ENCODE peak calls at places on chromosomes 2 and 18, in six cellular contexts. T is lower lobe of right lung, V is transverse colon, R is endothelial cell of umbilical vein, F is BJ, A is IMR-90. Z is an unnamed sample.

GRCh38 chr2:207926133-207927076 is 98.9 kb downstream of the PLEKHM3 start:
- DNase-seq in T (no peak), V (peak; percentile 33), R (peak; percentile 59), F (peak; percentile 60), A (peak; percentile 85), Z (peak; percentile 90)

GRCh38 chr2:196159223-196159892 is 12.0 kb downstream of the STK17B start:
- DNase-seq in T (no peak), V (no peak), R (no peak), F (no peak), A (no peak), Z (no peak)

GRCh38 chr2:27946530-27946929 is 56.0 kb downstream of the BABAM2 start:
- DNase-seq in T (no peak), V (no peak), R (peak; percentile 63), F (no peak), A (no peak), Z (no peak)

GRCh38 chr2:105804266-105804665 is 59.6 kb downstream of the NCK2 start:
- DNase-seq in T (no peak), V (no peak), R (no peak), F (no peak), A (no peak), Z (no peak)

GRCh38 chr2:180657054-180657453 is 323.4 kb upstream of the UBE2E3 start:
- DNase-seq in T (no peak), V (no peak), R (no peak), F (no peak), A (peak; percentile 78), Z (no peak)

GRCh38 chr18:75107196-75107930 is 101.6 kb downstream of the PTGR3 start:
- DNase-seq in T (no peak), V (no peak), R (no peak), F (no peak), A (no peak), Z (no peak)

GRCh38 chr18:34626404-34627137 is 83.5 kb upstream of the DTNA start:
- DNase-seq in T (no peak), V (no peak), R (peak; percentile 70), F (no peak), A (peak; percentile 54), Z (no peak)

GRCh38 chr2:24453379-24454073 is 37.5 kb upstream of the NCOA1 start:
- DNase-seq in T (no peak), V (no peak), R (no peak), F (no peak), A (no peak), Z (no peak)

GRCh38 chr18:49563701-49564100 is 1.8 kb downstream of the LIPG start:
- DNase-seq in T (no peak), V (no peak), R (no peak), F (no peak), A (no peak), Z (no peak)
- H3K27me3 ChIP-seq in T (peaks cover 42% of the 10 kb centered on the region), V (peaks cover 27% of the 10 kb centered on the region), R (no peaks in the 10 kb centered on the region), F (peaks cover 25% of the 10 kb centered on the region), A (peaks cover 75% of the 10 kb centered on the region), Z (peaks cover 32% of the 10 kb centered on the region)

DNA sequence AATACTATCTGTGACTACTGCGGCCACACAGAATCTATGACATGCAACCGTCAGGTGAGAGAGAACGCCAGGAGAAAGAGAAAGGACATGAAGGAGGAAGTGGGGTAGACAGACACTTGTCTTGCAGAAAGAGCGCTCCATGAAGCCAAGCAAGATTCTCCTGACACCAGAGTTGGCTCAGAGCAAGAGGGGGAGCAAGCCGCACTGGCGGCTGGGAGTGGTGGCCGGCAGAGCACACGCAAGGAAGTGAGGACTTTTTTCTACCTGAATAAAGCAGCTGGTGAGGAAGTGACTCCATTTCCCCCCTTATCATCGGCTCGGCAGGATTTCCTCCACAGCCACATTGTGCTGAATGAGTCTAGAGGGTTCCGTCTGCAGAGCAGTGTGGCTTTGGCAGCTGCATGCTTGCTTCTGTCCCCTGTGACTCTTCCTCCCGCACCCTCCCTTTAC is 181.5 kb downstream of the BCL2 start:
- DNase-seq in T (no peak), V (no peak), R (peak; percentile 85), F (no peak), A (no peak), Z (peak; percentile 23)
- H3K4me3 ChIP-seq in T (peak overlapping the region; percentile 24), V (peak overlapping the region; percentile 19), R (peak overlapping the region; percentile 16), F (no peak overlapping the region), A (no peak overlapping the region), Z (no peak overlapping the region)

DNA sequence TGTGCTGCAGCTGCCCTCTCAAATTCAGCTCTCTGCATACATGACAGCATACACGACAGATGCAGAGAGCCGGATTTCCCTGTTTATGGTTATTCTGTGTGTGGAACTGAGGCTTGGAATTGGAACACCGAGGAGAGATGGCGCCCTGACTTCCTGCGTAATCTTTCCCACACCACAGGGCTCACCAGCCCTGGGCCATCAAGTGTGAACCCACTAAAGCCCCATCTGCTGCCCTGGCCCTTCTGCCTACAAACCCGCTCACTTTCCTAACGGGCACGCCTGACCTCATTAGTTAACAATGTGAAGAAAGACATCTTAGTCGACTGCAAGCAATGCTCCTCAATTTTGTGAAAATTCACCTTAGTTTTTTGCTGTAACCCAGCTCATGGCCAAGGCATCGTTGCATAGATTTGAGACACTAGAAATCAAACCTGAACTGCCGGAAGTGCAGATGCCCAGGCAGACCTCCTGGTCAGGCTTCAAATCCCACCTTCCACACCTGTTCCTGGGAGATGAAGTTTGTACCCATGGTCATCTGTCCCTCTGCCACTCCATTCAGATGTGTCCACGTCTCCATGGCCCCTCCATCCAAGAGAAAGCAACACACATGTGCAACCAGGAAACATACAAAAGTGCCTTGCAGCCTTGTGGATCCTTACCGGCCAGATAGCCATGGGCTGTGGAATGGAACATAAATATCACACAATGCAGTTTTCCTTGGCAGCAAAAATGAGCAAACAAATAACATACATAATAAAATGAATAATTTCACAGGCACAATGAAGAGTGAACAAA is 5.0 kb upstream of the CIDEA start:
- DNase-seq in T (no peak), V (no peak), R (no peak), F (no peak), A (no peak), Z (no peak)
- H3K27me3 ChIP-seq in T (peaks cover 46% of the 10 kb centered on the region), V (peaks cover 37% of the 10 kb centered on the region), R (peaks cover 26% of the 10 kb centered on the region), F (peaks cover 27% of the 10 kb centered on the region), A (peaks cover 75% of the 10 kb centered on the region), Z (peaks cover 23% of the 10 kb centered on the region)

GRCh38 chr18:23982154-23983071 is 32.1 kb upstream of the TTC39C start:
- DNase-seq in T (no peak), V (peak; percentile 48), R (peak; percentile 32), F (no peak), A (peak; percentile 75), Z (peak; percentile 86)
- H3K4me3 ChIP-seq in T (no peak overlapping the region), V (no peak overlapping the region), R (no peak overlapping the region), F (no peak overlapping the region), A (peak overlapping the region; percentile 38), Z (no peak overlapping the region)

DNA sequence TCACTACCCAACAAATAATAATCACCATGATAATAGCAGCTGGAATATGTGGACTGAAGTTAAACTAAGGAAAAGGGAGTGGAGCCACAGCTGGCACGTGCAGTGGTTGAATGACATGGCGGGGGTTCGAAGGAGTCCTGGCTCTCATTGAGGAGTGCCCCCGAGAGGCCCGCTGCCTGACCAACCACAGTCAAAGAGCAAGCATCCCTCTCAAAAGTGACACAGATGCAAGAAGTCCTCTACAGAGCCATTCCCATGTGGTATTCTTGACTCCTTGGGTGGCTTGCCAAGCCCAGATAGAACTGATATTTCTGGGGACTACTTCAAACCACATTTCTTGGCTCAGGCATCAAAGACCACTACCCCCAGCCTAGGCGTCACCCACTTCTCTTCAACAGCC is 405.1 kb downstream of the TNS1 start:
- DNase-seq in T (no peak), V (no peak), R (no peak), F (no peak), A (no peak), Z (no peak)
- H3K27me3 ChIP-seq in T (no peaks in the 10 kb centered on the region), V (no peaks in the 10 kb centered on the region), R (no peaks in the 10 kb centered on the region), F (peaks cover 34% of the 10 kb centered on the region), A (peaks cover 71% of the 10 kb centered on the region), Z (no peaks in the 10 kb centered on the region)

DNA sequence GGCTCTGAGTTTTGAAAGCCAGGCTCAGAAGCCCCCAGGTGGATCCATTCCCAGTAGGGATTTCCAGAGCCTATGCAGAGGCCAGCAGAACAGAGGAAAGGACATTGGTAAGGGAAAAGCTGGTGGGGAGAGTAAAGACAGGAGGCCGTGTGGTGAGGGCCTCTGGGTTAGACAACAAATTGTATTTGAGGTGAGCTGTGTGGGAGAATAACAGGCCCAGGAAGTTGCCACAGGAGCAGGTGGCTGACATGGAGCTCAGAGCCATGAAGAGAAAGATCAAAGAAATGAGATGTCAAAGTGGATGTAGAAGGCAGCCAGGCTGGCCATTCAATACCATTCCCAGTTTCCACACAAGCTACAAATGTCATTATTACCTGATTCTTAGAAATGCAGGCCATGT is 8.8 kb downstream of the BUB1 start:
- DNase-seq in T (no peak), V (no peak), R (no peak), F (no peak), A (no peak), Z (no peak)
- H3K4me3 ChIP-seq in T (no peak overlapping the region), V (no peak overlapping the region), R (no peak overlapping the region), F (no peak overlapping the region), A (no peak overlapping the region), Z (no peak overlapping the region)

DNA sequence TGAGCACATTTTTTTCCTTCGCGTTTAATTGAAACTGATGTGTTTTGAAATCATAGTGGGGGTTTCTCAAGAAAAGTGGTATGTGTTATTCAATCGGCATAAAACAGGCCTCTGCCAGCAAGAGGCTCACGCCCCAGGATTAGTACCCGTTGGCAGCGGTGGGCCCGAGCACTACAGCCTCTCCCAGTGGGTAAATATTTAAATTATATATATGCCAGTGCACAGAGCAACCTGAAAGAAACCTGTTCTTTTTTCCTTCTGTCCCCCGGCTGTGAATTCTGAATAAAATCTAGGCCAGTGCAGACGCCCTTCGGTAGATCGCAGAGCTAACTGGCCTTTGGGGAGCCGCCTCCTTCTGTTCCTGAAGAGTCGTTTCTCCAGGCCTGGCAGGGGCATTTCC is 202.9 kb upstream of the SALL3 start:
- DNase-seq in T (no peak), V (peak; percentile 50), R (no peak), F (no peak), A (no peak), Z (no peak)
- H3K27me3 ChIP-seq in T (no peaks in the 10 kb centered on the region), V (no peaks in the 10 kb centered on the region), R (no peaks in the 10 kb centered on the region), F (no peaks in the 10 kb centered on the region), A (no peaks in the 10 kb centered on the region), Z (no peaks in the 10 kb centered on the region)

GRCh38 chr2:120856421-120856862 is 120.8 kb downstream of the GLI2 start:
- DNase-seq in T (peak; percentile 27), V (no peak), R (no peak), F (no peak), A (peak; percentile 63), Z (no peak)
- H3K4me3 ChIP-seq in T (no peak overlapping the region), V (no peak overlapping the region), R (no peak overlapping the region), F (no peak overlapping the region), A (no peak overlapping the region), Z (no peak overlapping the region)

Z was measured in adrenal gland.